ENCODE peak calls at places on chromosomes 12 and 14, in ten cellular contexts. A is astrocyte of the cerebellum, Q is stomach, E is epithelial cell of esophagus, O is WERI-Rb-1, N is NB4, B is heart left ventricle, I is GM12878, G is heart right ventricle, Z is lung. M is an unnamed sample.

GRCh38 chr14:64501326-64502171 is 2.1 kb downstream of the ZBTB25 start:
- DNase-seq in Q (peak), E (peak), I (no peak), Z (peak), G (peak), B (peak), O (peak), A (no peak), N (peak), M (no peak)

GRCh38 chr12:32223941-32224340 is 117.3 kb downstream of the BICD1 start:
- DNase-seq in G (no peak), Z (no peak), E (no peak), B (no peak), O (no peak), A (no peak), N (no peak), Q (no peak), I (no peak), M (no peak)

GRCh38 chr12:111201036-111201435 is 167.9 kb downstream of the PHETA1 start:
- DNase-seq in Q (no peak), N (no peak), Z (no peak), A (no peak), O (peak), E (no peak), I (no peak), B (no peak), G (no peak), M (no peak)

GRCh38 chr14:31505411-31505810 is 17.6 kb upstream of the GPR33 start:
- DNase-seq in E (no peak), N (no peak), G (no peak), I (no peak), B (no peak), O (no peak), Q (no peak), A (peak), Z (no peak), M (no peak)

GRCh38 chr12:107138990-107139389 is 45.6 kb upstream of the CRY1 start:
- DNase-seq in E (no peak), N (no peak), B (no peak), O (no peak), G (no peak), A (no peak), I (no peak), Q (no peak), Z (no peak), M (no peak)

GRCh38 chr14:73745571-73746539 is 31.7 kb upstream of the PNMA1 start:
- DNase-seq in Q (no peak), N (no peak), E (no peak), G (no peak), A (no peak), B (no peak), Z (no peak), O (peak), I (no peak), M (no peak)

GRCh38 chr12:83462419-83462818 is 775.7 kb downstream of the TMTC2 start:
- DNase-seq in N (peak), I (no peak), Q (no peak), O (no peak), B (no peak), G (no peak), Z (no peak), E (peak), A (no peak), M (no peak)

GRCh38 chr14:87896393-87897380 is 96.3 kb downstream of the GALC start:
- DNase-seq in N (peak), I (no peak), B (no peak), A (peak), G (peak), Z (no peak), O (no peak), E (peak), Q (no peak), M (no peak)

GRCh38 chr12:730550-730949 is 21.8 kb upstream of the WNK1 start:
- DNase-seq in O (no peak), G (no peak), N (no peak), E (no peak), Z (no peak), Q (no peak), B (no peak), A (no peak), I (no peak), M (no peak)

GRCh38 chr12:49961111-49961922 is at the start of gene AQP5:
- DNase-seq in G (no peak), B (no peak), Z (no peak), Q (peak), I (no peak), N (no peak), O (no peak), A (no peak), E (no peak), M (no peak)

GRCh38 chr12:51678086-51678724 is 87.2 kb downstream of the SCN8A start:
- DNase-seq in Q (peak), I (no peak), E (peak), O (peak), G (no peak), B (no peak), A (peak), Z (no peak), N (peak), M (no peak)

GRCh38 chr12:43318002-43318401 is 234.0 kb downstream of the ADAMTS20 start:
- DNase-seq in I (no peak), B (no peak), Q (no peak), A (no peak), O (no peak), Z (no peak), N (peak), G (no peak), E (peak), M (no peak)

GRCh38 chr12:12379831-12380730 is 23.2 kb downstream of the BORCS5 start:
- DNase-seq in B (no peak), N (peak), G (no peak), Q (no peak), Z (no peak), O (no peak), E (no peak), A (no peak), I (no peak), M (no peak)

GRCh38 chr12:117580718-117581062 is 219.3 kb upstream of the NOS1 start:
- DNase-seq in Q (no peak), I (no peak), O (peak), A (no peak), N (peak), E (no peak), Z (no peak), G (peak), B (peak), M (no peak)

GRCh38 chr12:57127101-57127709 is 1.1 kb upstream of the LRP1 start:
- DNase-seq in O (peak), G (peak), Q (peak), I (no peak), Z (peak), B (peak), E (peak), N (peak), A (no peak), M (no peak)
- TF ChIP-seq CTCF in O (peak), G (peak), Q (no peak), I (peak), Z (peak), B (peak), E (peak), N (peak), A (peak), M (peak)

GRCh38 chr14:25032092-25032784 is 17.7 kb downstream of the STXBP6 start:
- DNase-seq in Q (no peak), N (peak), B (no peak), O (no peak), Z (no peak), E (no peak), G (no peak), I (no peak), A (no peak), M (no peak)
- TF ChIP-seq CTCF in Q (no peak), N (peak), B (no peak), O (peak), Z (no peak), E (peak), G (peak), I (peak), A (no peak), M (peak)

GRCh38 chr14:101888182-101888581 is 76.2 kb upstream of the DYNC1H1 start:
- DNase-seq in I (no peak), Q (no peak), E (no peak), N (no peak), G (no peak), B (no peak), A (no peak), O (no peak), Z (no peak), M (no peak)

GRCh38 chr14:101887219-101887618 is 77.2 kb upstream of the DYNC1H1 start:
- DNase-seq in O (no peak), Z (no peak), B (no peak), G (no peak), Q (no peak), N (no peak), I (no peak), A (no peak), E (no peak), M (peak)

GRCh38 chr14:101891471-101891870 is 72.9 kb upstream of the DYNC1H1 start:
- DNase-seq in N (no peak), B (no peak), G (no peak), Z (no peak), A (no peak), I (no peak), Q (no peak), O (no peak), E (no peak), M (no peak)

GRCh38 chr14:101889366-101889765 is 75.0 kb upstream of the DYNC1H1 start:
- DNase-seq in B (no peak), G (no peak), O (no peak), I (no peak), A (no peak), E (no peak), Q (no peak), N (no peak), Z (no peak), M (no peak)

GRCh38 chr14:101889898-101890297 is 74.5 kb upstream of the DYNC1H1 start:
- DNase-seq in Z (no peak), A (no peak), O (no peak), E (no peak), B (no peak), N (peak), I (no peak), Q (no peak), G (no peak), M (no peak)
- TF ChIP-seq CTCF in Z (no peak), A (peak), O (no peak), E (peak), B (peak), N (no peak), I (no peak), Q (no peak), G (peak), M (peak)

DNA sequence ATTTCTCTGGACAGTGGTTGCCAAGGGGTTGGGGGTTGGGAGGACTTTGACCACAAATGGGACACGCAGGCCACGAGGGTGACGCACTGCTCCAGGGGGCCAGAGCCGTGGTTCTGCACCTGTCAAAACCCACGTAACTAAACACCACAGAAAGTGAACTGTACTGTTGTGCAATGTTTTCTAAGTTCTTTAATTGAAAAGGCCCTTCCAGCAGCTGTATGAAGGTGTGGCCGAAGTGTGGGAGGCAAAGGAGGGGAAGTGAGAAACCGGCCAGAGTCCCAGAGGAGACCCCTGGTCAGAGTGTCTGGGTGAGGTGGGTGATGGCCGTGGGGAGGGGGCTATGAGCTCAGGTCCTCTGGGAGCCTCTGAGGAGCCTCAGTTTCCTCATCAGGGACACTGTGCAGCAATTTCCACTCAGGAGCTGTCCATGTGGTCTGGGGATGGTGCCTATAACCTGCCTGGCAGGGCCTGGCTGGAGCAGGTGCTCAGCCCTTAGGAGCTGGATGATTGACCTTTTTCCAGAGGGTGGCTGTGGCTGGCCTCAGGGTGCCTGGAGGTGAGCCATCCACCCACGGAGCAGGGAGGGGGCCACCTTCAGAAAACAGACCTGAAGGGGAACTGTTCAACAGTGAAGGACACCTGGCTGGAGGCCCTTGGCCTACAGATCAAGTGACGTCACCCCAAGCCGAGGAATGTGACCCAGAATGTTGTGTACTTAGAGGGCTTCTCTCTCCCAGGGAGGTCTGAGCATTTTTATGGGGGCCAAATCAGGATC is 9.8 kb upstream of the BDKRB2 start:
- DNase-seq in Z (peak), O (no peak), G (no peak), Q (no peak), B (no peak), I (no peak), N (peak), E (no peak), A (no peak), M (no peak)
- TF ChIP-seq CTCF in Z (no peak), O (no peak), G (no peak), Q (no peak), B (no peak), I (no peak), N (no peak), E (no peak), A (no peak), M (no peak)

GRCh38 chr14:36659822-36660735 is 1.6 kb upstream of the PAX9 start:
- DNase-seq in Q (no peak), A (no peak), O (no peak), E (peak), N (peak), Z (no peak), G (no peak), B (no peak), I (no peak), M (no peak)
- TF ChIP-seq CTCF in Q (no peak), A (no peak), O (no peak), E (no peak), N (no peak), Z (no peak), G (no peak), B (no peak), I (no peak), M (no peak)

DNA sequence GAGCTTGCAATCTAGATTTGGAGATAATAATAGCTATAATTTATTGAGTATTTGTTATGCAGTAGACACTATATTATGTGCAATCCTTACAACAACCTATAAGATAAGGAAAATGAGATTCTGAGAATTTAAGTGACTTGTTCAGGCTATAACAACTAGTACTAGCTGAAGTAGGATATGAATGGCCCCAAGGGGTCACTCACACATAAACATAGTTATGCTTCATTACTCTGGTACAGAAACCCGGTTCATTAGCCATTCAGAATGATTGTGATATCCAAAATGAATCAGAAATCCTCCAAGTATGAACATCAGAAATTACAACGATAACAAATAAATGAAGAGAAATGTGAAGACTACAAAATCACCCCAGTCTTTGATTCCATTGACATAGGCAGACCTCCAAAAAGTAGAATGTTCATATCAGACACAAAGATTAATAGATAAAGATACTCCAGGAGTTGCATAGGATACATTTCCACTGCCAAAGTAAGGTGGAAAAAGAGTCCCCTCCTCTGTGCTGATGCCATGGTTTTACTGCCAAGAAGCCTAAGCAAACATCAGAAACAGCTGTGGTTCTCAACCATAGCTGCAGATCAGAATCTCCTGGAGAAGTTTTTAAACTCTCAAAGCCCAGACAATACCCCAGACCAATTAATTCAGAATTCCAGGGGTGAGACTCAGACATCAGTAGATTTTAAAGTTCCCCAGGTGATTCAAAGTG is 8.6 kb upstream of the NID2 start:
- DNase-seq in Z (no peak), E (no peak), Q (no peak), O (no peak), B (no peak), G (no peak), A (no peak), I (no peak), N (no peak), M (no peak)
- TF ChIP-seq CTCF in Z (no peak), E (no peak), Q (no peak), O (no peak), B (no peak), G (no peak), A (no peak), I (no peak), N (no peak), M (peak)

GRCh38 chr14:75800792-75801191 is 139.7 kb downstream of the TTLL5 start:
- DNase-seq in B (no peak), A (no peak), E (peak), G (no peak), Q (no peak), I (no peak), N (no peak), O (peak), Z (no peak), M (no peak)
- TF ChIP-seq CTCF in B (no peak), A (no peak), E (no peak), G (no peak), Q (no peak), I (no peak), N (no peak), O (peak), Z (no peak), M (peak)

DNA sequence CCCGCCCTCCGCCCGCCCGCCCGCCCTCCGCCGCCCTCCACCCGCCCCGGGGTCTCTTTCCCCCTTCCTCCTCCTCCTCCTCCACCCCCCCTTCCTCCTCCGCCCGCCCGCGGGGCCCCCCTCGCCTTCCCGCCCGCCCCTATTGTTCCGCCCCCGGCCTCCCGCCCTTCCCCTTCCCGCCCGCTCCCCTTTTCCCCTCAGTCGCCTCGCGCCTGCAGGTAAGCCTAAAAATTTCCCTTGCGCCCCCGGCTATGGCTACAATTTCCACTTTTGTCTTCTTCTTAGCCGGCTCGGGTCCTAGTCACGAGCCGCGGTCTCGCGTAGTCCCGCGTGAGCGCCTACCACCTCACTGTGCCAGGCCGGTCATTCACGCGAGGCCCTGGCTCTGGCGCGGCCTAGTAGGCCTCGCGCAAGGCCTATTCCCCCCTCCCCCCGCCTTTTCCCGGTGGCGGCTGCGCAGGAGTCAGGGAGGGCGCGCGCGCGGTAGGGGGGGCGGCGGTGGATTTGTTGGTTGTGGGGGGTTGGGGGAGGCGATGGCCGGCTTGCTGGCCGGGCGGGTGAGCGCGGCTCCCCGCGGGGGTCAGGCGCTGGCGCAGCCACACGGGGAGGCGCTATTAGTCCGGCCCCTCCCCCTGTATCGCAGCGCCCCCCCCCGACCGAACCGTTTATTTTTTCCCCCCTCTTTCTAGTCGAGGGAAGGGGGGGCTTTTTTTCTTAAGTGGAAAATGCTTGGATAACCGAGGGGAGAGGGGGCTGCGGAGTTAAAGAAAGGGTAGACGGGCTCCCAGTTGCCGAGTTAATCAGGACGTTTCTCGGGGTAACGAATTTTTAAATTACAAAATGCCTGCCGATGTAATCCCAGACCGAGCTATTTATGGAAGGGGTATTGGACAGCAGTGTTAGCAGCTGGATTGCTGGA is 516 bp downstream of the PCBP2 start:
- DNase-seq in N (peak), Z (peak), G (peak), I (no peak), E (peak), B (peak), Q (peak), A (peak), O (peak), M (no peak)
- TF ChIP-seq CTCF in N (peak), Z (no peak), G (peak), I (peak), E (no peak), B (peak), Q (no peak), A (peak), O (no peak), M (peak)